ENCODE peak calls at places on chromosome X, in seven cellular contexts. L is left ventricle myocardium inferior; C is foreskin fibroblast; X is CD8-positive, alpha-beta memory T cell; I is non-pigmented ciliary epithelial cell; M is brain microvascular endothelial cell; Z is left cardiac atrium. U is an unnamed sample.

GRCh38 chrX:19840899-19841648 is 46.3 kb downstream of the SH3KBP1 start:
- DNase-seq in C (no peak), Z (no peak), X (peak; percentile 42), I (no peak), L (no peak), M (no peak), U (no peak)

GRCh38 chrX:85620466-85620865 is 241.0 kb upstream of the POF1B start:
- DNase-seq in Z (no peak), I (no peak), C (no peak), X (no peak), L (no peak), M (no peak), U (no peak)

GRCh38 chrX:30521440-30522182 is 56.0 kb downstream of the TASL start:
- DNase-seq in C (peak; percentile 34), M (peak; percentile 63), X (no peak), L (no peak), Z (no peak), I (no peak), U (no peak)

GRCh38 chrX:124641737-124642491 is 295.6 kb downstream of the SH2D1A start:
- DNase-seq in C (no peak), X (peak; percentile 8), M (no peak), Z (no peak), I (no peak), L (no peak), U (no peak)

GRCh38 chrX:10050481-10050880 is 83.3 kb downstream of the CLDN34 start:
- DNase-seq in L (peak; percentile 22), X (no peak), M (no peak), Z (peak; percentile 42), C (no peak), I (no peak), U (no peak)

GRCh38 chrX:80799616-80800015 is 10.1 kb downstream of the BRWD3 start:
- DNase-seq in I (no peak), L (no peak), C (no peak), Z (no peak), M (no peak), X (no peak), U (no peak)

GRCh38 chrX:122087353-122087752 is 1039.9 kb downstream of the GLUD2 start:
- DNase-seq in L (no peak), I (no peak), X (no peak), C (peak; percentile 23), Z (no peak), M (no peak), U (no peak)

GRCh38 chrX:3348191-3348590 is 1.7 kb upstream of the MXRA5 start:
- DNase-seq in Z (no peak), I (no peak), M (no peak), L (no peak), X (no peak), C (no peak), U (no peak)

GRCh38 chrX:110222497-110223257 is 95.2 kb downstream of the AMMECR1 start:
- DNase-seq in C (no peak), I (no peak), X (no peak), L (no peak), Z (no peak), M (no peak), U (no peak)

GRCh38 chrX:153724252-153725038 is at the start of the genes ABCD1 and BCAP31:
- DNase-seq in L (peak; percentile 88), Z (peak; percentile 87), C (peak; percentile 82), M (peak; percentile 62), I (peak; percentile 23), X (peak; percentile 89), U (peak; percentile 85)

GRCh38 chrX:1883772-1884171 is 268.9 kb downstream of the ASMT start:
- DNase-seq in I (no peak), L (no peak), Z (no peak), C (no peak), M (no peak), X (no peak), U (no peak)

GRCh38 chrX:37662181-37662580 is 23.4 kb upstream of the XK start:
- DNase-seq in C (no peak), L (no peak), X (no peak), Z (no peak), I (no peak), M (no peak), U (no peak)

U was measured in CD4-positive, alpha-beta T cell.